ENCODE peak calls at places on chromosomes 3 and 15, in six cellular contexts. E is kidney, O is GM20000, T is A673, R is dorsolateral prefrontal cortex, P is cardiac muscle cell. Q is an unnamed sample.
A peak's percentile ranks its signal among the peaks of the same experiment; 100 is the strongest.

GRCh38 chr3:58191361-58191991 is 19.3 kb downstream of the DNASE1L3 start:
- DNase-seq in E (no peak), O (no peak), T (no peak), R (no peak), P (no peak), Q (no peak)

GRCh38 chr3:23944007-23944760 is 902 bp upstream of the NR1D2 start:
- DNase-seq in E (no peak), O (no peak), T (no peak), R (no peak), P (no peak), Q (no peak)

GRCh38 chr3:189237516-189237915 is 65.7 kb downstream of the TPRG1 start:
- DNase-seq in E (no peak), O (no peak), T (no peak), R (no peak), P (no peak), Q (no peak)

GRCh38 chr3:17088017-17088416 is 203.3 kb downstream of the PLCL2 start:
- DNase-seq in E (no peak), O (no peak), T (no peak), R (no peak), P (no peak), Q (no peak)

GRCh38 chr15:57481038-57481705 is 104.9 kb downstream of the CGNL1 start:
- DNase-seq in E (no peak), O (no peak), T (no peak), R (no peak), P (no peak), Q (peak; percentile 42)

GRCh38 chr3:43024183-43024865 is 45.2 kb downstream of the GASK1A start:
- DNase-seq in E (no peak), O (no peak), T (no peak), R (no peak), P (no peak), Q (no peak)

GRCh38 chr3:151553873-151554272 is 93.0 kb upstream of the IGSF10 start:
- DNase-seq in E (no peak), O (no peak), T (peak; percentile 57), R (no peak), P (peak; percentile 94), Q (peak; percentile 62)

GRCh38 chr3:49133226-49133951 is 539 bp upstream of the LAMB2 start:
- DNase-seq in E (peak; percentile 93), O (no peak), T (peak; percentile 82), R (peak; percentile 75), P (peak; percentile 92), Q (peak; percentile 92)

GRCh38 chr3:138943724-138944131 is 3.2 kb downstream of the FOXL2 start:
- DNase-seq in E (no peak), O (no peak), T (no peak), R (no peak), P (peak; percentile 38), Q (peak; percentile 34)

GRCh38 chr3:196650740-196651311 is 11.3 kb downstream of the NRROS start:
- DNase-seq in E (peak; percentile 67), O (no peak), T (peak; percentile 44), R (no peak), P (peak; percentile 98), Q (peak; percentile 95)

GRCh38 chr15:83275412-83275811 is 9.1 kb downstream of the BNC1 start:
- DNase-seq in E (no peak), O (no peak), T (no peak), R (no peak), P (no peak), Q (peak; percentile 47)

GRCh38 chr15:34055868-34056595 is 17.0 kb upstream of the AVEN start:
- DNase-seq in E (no peak), O (no peak), T (peak; percentile 6), R (no peak), P (peak; percentile 94), Q (peak; percentile 28)

GRCh38 chr3:179750720-179751328 is 98.0 kb downstream of the USP13 start:
- DNase-seq in E (no peak), O (no peak), T (peak; percentile 63), R (no peak), P (peak; percentile 47), Q (peak; percentile 26)

GRCh38 chr3:57756528-57757401 is 656 bp downstream of the SLMAP start:
- DNase-seq in E (peak; percentile 86), O (peak; percentile 63), T (peak; percentile 27), R (peak; percentile 27), P (peak; percentile 58), Q (peak; percentile 68)

GRCh38 chr3:169400205-169400604 is 263.3 kb downstream of the MECOM start:
- DNase-seq in E (no peak), O (no peak), T (no peak), R (no peak), P (no peak), Q (no peak)

GRCh38 chr3:190883141-190883540 is 20.6 kb upstream of the GMNC start:
- DNase-seq in E (no peak), O (no peak), T (no peak), R (no peak), P (no peak), Q (no peak)

GRCh38 chr15:71118881-71119632 is 3.8 kb downstream of the THSD4 start:
- DNase-seq in E (no peak), O (no peak), T (no peak), R (no peak), P (no peak), Q (no peak)

GRCh38 chr3:94596141-94596540 is 533.3 kb downstream of the NSUN3 start:
- DNase-seq in E (no peak), O (no peak), T (no peak), R (no peak), P (no peak), Q (no peak)

GRCh38 chr3:126085276-126085675 is 1.4 kb upstream of the SLC41A3 start:
- DNase-seq in E (no peak), O (no peak), T (no peak), R (no peak), P (no peak), Q (no peak)

GRCh38 chr3:126087552-126088175 is 3.7 kb upstream of the SLC41A3 start:
- DNase-seq in E (no peak), O (no peak), T (no peak), R (no peak), P (no peak), Q (no peak)

GRCh38 chr3:126084667-126085180 is 800 bp upstream of the SLC41A3 start:
- DNase-seq in E (no peak), O (no peak), T (no peak), R (no peak), P (no peak), Q (peak; percentile 30)

GRCh38 chr3:126083913-126084514 is at the start of gene SLC41A3:
- DNase-seq in E (peak; percentile 97), O (peak; percentile 98), T (peak; percentile 82), R (peak; percentile 71), P (peak; percentile 87), Q (peak; percentile 87)

DNA sequence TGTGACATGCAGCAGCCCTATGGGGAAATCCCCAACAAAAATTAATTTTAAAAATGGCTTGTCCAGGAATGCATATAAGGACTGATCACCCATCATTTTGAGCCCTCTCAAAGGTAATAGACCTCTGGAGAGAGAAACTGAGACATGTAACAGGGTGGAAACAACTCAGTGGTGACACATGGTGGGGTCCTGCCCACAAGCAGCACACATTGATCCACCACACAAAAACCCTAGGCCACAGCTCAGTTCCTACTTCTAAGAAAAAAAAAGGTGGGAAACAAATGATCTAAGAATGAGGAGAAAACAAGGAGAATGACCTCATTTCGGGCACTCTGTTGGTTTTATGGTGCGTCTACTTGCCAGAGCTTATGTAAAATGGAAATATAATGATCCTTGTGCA is 1.9 kb upstream of the SLC41A3 start:
- DNase-seq in E (no peak), O (no peak), T (no peak), R (no peak), P (no peak), Q (no peak)
- TF ChIP-seq CTCF in E (no peak), O (no peak), T (no peak), R (no peak), P (no peak), Q (no peak)

GRCh38 chr15:79989682-79990081 is 18.7 kb upstream of the BCL2A1 start:
- DNase-seq in E (no peak), O (no peak), T (no peak), R (no peak), P (peak; percentile 53), Q (peak; percentile 75)
- TF ChIP-seq CTCF in E (no peak), O (no peak), T (no peak), R (no peak), P (no peak), Q (no peak)

GRCh38 chr3:187450791-187451190 is 82.6 kb downstream of the RTP4 start:
- DNase-seq in E (no peak), O (no peak), T (no peak), R (no peak), P (peak; percentile 20), Q (no peak)

GRCh38 chr3:187447737-187448136 is 79.6 kb downstream of the RTP4 start:
- DNase-seq in E (no peak), O (no peak), T (no peak), R (no peak), P (no peak), Q (no peak)

GRCh38 chr3:187445352-187445751 is 77.2 kb downstream of the RTP4 start:
- DNase-seq in E (no peak), O (no peak), T (no peak), R (peak; percentile 44), P (no peak), Q (no peak)

GRCh38 chr3:187454416-187454815 is 86.2 kb downstream of the RTP4 start:
- DNase-seq in E (no peak), O (no peak), T (no peak), R (no peak), P (no peak), Q (no peak)

GRCh38 chr3:187448674-187449073 is 80.5 kb downstream of the RTP4 start:
- DNase-seq in E (no peak), O (no peak), T (no peak), R (no peak), P (no peak), Q (no peak)
- TF ChIP-seq CTCF in E (no peak), O (no peak), T (no peak), R (no peak), P (no peak), Q (no peak)

GRCh38 chr15:85579957-85580694 is 199.7 kb downstream of the AKAP13 start:
- DNase-seq in E (no peak), O (no peak), T (no peak), R (no peak), P (peak; percentile 85), Q (no peak)
- TF ChIP-seq CTCF in E (no peak), O (no peak), T (peak; percentile 7), R (no peak), P (peak; percentile 19), Q (no peak)

GRCh38 chr15:66293419-66294156 is at the start of gene DIS3L:
- DNase-seq in E (peak; percentile 81), O (peak; percentile 91), T (peak; percentile 49), R (no peak), P (peak; percentile 77), Q (peak; percentile 65)
- TF ChIP-seq CTCF in E (no peak), O (no peak), T (no peak), R (peak; percentile 10), P (no peak), Q (no peak)

GRCh38 chr15:100334905-100335304 is 6.9 kb downstream of the ADAMTS17 start:
- DNase-seq in E (peak; percentile 56), O (no peak), T (no peak), R (no peak), P (no peak), Q (no peak)
- TF ChIP-seq CTCF in E (no peak), O (no peak), T (no peak), R (no peak), P (no peak), Q (no peak)

DNA sequence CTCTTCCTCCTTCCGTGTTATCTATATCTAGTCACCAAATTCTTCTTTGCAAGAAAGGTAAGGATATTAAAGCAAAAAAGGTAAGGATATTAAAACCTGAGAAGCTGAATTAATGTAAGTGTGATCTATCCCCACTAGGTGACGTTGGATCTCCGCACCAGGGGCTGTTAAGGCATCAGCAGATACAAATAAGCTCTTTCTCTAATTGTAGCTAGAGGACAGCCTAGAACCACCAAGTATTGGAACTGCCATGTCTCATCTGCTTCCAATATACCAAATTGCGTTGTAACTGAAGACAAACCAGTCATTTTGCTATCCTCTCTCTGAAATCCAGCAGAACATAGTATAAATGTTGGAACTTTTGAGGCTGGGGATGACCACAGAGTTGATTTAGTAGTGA is 471.2 kb upstream of the TGFBR2 start:
- DNase-seq in E (no peak), O (no peak), T (no peak), R (no peak), P (peak; percentile 39), Q (no peak)
- TF ChIP-seq CTCF in E (no peak), O (no peak), T (no peak), R (no peak), P (peak; percentile 27), Q (no peak)